ENCODE peak calls at places on chromosomes 5 and 9, in five cellular contexts. L is HepG2, V is IMR-90, U is A549, T is K562. D is an unnamed sample.

GRCh38 chr5:149285153-149285552 is 13.5 kb downstream of the AFAP1L1 start:
- DNase-seq in L (no peak), V (no peak), U (no peak), T (no peak), D (no peak)

GRCh38 chr5:1088726-1089125 is 23.1 kb downstream of the SLC12A7 start:
- DNase-seq in L (no peak), V (no peak), U (no peak), T (no peak), D (no peak)

GRCh38 chr9:16521868-16522381 is 348.5 kb downstream of the BNC2 start:
- DNase-seq in L (no peak), V (peak; percentile 94), U (no peak), T (no peak), D (no peak)

GRCh38 chr9:95450171-95451107 is 66.3 kb downstream of the PTCH1 start:
- DNase-seq in L (no peak), V (no peak), U (no peak), T (no peak), D (no peak)

GRCh38 chr5:75664933-75665332 is 52.3 kb downstream of the POC5 start:
- DNase-seq in L (no peak), V (no peak), U (no peak), T (no peak), D (no peak)

GRCh38 chr5:17216176-17216973 is 1.1 kb upstream of the BASP1 start:
- DNase-seq in L (peak; percentile 42), V (peak; percentile 76), U (peak; percentile 92), T (peak; percentile 62), D (peak; percentile 63)

GRCh38 chr9:117733465-117733864 is 29.3 kb downstream of the TLR4 start:
- DNase-seq in L (no peak), V (no peak), U (no peak), T (no peak), D (no peak)

GRCh38 chr9:136695955-136696354 is 8.7 kb upstream of the AGPAT2 start:
- DNase-seq in L (no peak), V (no peak), U (no peak), T (no peak), D (no peak)

GRCh38 chr9:120183615-120184014 is 396.4 kb downstream of the CDK5RAP2 start:
- DNase-seq in L (no peak), V (no peak), U (no peak), T (no peak), D (no peak)

GRCh38 chr5:145554399-145554798 is 280.7 kb downstream of the PRELID2 start:
- DNase-seq in L (no peak), V (peak; percentile 73), U (no peak), T (no peak), D (no peak)

GRCh38 chr9:76369583-76369982 is 24.6 kb downstream of the RFK start:
- DNase-seq in L (peak; percentile 51), V (peak; percentile 50), U (no peak), T (peak; percentile 37), D (no peak)

GRCh38 chr5:130708744-130709143 is 456.3 kb downstream of the HINT1 start:
- DNase-seq in L (no peak), V (no peak), U (no peak), T (no peak), D (no peak)

GRCh38 chr9:124079176-124079925 is 67.8 kb downstream of the LHX2 start:
- DNase-seq in L (peak; percentile 21), V (peak; percentile 66), U (peak; percentile 39), T (no peak), D (peak; percentile 17)

GRCh38 chr5:93092349-93093105 is 488.5 kb downstream of the NR2F1-AS1 start:
- DNase-seq in L (no peak), V (peak; percentile 47), U (peak; percentile 25), T (no peak), D (no peak)

GRCh38 chr9:95822583-95823431 is 52.7 kb upstream of the ERCC6L2 start:
- DNase-seq in L (no peak), V (peak; percentile 98), U (peak; percentile 41), T (no peak), D (no peak)

GRCh38 chr5:11452854-11453253 is 451.4 kb downstream of the CTNND2 start:
- DNase-seq in L (no peak), V (no peak), U (no peak), T (no peak), D (no peak)

GRCh38 chr5:78008356-78008967 is 232.3 kb upstream of the TBCA start:
- DNase-seq in L (peak; percentile 31), V (peak; percentile 58), U (peak; percentile 67), T (peak; percentile 48), D (no peak)

GRCh38 chr5:147547730-147548129 is 37.9 kb upstream of the DPYSL3 start:
- DNase-seq in L (no peak), V (peak; percentile 45), U (no peak), T (no peak), D (no peak)

GRCh38 chr5:94832685-94833084 is 214.2 kb downstream of the SLF1 start:
- DNase-seq in L (no peak), V (no peak), U (no peak), T (no peak), D (no peak)

GRCh38 chr5:151254533-151254932 is 1.5 kb downstream of the GM2A start:
- DNase-seq in L (no peak), V (no peak), U (no peak), T (no peak), D (no peak)

GRCh38 chr5:72817076-72817476 is 615 bp downstream of the TNPO1 start:
- DNase-seq in L (peak; percentile 3), V (peak; percentile 88), U (peak; percentile 52), T (peak; percentile 60), D (no peak)

DNA sequence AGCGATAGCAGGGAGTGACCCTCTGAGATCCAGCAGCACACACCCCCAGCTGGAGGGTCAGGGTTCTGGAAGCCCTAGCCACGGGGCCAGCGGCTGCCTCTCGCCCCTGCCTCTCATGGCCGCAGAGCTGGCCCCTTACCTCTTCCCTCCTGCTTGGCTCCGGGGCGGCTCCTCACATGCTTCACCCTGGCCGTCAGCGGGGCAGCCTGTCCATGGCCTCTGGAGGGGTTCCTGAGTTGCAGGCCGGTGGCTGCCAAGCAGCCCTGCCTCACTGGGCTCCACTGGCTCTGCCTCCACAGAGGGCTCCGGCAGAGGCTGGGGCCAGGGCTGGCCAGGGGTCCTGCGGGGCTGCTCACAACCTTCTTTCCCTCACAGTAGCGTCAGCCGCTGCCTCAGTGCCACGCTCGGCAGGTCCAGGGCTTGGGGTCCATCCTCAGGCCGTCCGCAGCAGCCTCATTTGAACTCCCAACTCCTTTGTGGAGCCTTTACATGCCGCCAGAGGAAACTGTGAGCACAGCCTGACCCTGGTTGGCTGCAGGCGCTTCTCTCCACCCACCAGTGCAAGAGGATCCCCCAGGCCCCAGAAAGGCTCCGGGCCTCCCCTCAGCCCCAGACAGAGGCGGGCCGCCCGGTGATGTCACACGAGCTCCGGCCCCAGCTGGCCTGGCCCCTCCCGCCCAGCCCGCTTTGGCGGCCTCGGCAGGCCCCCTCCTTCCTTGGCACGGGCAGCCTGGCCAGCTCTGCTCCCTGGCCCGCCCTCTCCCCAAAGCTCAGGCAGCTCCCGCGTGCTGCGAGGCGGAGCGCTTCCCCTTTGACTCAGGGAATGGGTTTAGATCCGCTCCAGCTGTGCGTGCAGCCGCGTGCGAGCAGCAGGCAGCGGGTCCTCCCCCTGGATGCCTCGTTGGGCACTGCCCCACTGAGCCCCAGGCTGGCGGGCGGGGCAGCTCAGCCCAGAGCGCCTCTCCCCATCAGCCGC is at the start of gene ANGPTL2:
- DNase-seq in L (peak; percentile 43), V (peak; percentile 95), U (no peak), T (no peak), D (peak; percentile 73)
- TF ChIP-seq MAFK in L (no peak), V (no peak), U (no peak), T (no peak), D (no peak)

DNA sequence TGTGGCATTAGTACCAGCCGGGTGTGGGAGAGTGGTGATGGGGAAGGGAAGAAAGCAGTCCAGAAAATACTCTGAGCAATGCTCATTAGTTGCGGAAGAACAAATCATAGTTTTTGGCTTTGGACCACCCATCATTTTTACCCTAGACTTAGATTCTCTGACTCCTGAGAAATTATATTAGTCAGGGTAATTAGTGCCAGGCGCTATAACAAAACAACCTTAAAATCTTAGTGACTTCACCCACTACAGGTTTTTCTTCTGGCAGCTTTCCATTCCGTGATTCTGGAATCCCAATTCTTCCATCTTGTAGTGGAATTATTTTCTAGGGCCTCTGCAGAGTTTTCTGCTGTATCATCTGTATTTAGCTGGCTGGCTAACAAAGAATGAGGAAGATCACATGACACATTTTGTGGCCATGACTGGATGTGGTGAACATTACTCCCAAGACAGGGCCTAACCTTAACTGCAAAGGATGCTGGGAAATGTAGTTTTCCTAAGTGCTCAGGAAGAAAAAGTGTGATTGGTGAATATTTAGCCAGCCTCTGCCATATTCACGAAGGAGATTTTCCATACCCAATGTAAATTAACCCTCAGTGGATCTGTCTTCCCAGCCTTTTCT is 373.0 kb upstream of the MEF2C start:
- DNase-seq in L (no peak), V (peak; percentile 82), U (peak; percentile 67), T (peak; percentile 74), D (no peak)
- TF ChIP-seq MAFK in L (no peak), V (peak; percentile 65), U (peak; percentile 70), T (peak; percentile 51), D (no peak)

DNA sequence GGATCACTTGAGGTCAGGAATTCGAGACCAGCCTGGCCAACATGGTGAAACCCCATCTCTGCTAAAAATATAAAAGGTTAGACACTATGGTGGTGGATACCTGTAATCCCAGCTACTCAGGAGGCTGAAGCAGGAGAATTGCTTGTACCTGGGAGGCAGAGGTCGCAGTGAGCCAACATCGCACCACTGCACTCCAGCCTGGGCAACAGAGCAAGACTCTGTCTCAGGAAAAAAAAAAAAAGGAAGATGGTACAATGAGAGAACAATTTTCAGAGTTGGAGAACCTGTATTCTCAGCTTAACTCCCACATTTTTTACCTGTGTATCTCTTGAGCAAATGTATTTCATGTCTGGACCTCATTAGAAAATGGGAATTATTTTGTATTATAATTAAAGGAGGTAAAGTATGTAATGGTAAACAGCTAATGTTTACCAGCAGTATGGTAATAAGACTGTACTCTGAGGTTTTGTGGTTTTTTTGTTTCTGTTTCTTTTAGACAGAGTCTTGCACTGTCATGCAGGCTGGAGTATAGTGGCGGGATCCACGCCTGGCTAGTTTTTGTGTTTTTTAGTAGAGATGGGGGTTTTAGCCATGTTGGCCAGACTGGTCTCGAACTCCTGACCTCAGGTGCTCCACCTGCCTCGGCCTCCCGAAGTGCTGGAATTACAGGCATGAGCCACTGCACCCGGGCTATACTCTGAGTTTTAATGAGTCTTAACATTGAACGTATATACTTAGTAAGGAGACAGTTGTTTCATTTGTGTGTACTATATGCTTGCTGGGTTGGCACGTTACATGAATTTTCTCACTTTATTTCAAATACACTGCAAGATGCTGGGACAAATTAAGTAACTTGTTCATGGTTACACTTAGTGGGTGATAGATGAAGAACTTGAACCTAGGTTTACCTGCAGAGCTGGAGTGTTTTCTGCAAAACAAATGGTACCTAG is 16.2 kb downstream of the UHRF2 start:
- DNase-seq in L (no peak), V (no peak), U (no peak), T (no peak), D (no peak)
- TF ChIP-seq MAFK in L (no peak), V (no peak), U (no peak), T (no peak), D (no peak)

DNA sequence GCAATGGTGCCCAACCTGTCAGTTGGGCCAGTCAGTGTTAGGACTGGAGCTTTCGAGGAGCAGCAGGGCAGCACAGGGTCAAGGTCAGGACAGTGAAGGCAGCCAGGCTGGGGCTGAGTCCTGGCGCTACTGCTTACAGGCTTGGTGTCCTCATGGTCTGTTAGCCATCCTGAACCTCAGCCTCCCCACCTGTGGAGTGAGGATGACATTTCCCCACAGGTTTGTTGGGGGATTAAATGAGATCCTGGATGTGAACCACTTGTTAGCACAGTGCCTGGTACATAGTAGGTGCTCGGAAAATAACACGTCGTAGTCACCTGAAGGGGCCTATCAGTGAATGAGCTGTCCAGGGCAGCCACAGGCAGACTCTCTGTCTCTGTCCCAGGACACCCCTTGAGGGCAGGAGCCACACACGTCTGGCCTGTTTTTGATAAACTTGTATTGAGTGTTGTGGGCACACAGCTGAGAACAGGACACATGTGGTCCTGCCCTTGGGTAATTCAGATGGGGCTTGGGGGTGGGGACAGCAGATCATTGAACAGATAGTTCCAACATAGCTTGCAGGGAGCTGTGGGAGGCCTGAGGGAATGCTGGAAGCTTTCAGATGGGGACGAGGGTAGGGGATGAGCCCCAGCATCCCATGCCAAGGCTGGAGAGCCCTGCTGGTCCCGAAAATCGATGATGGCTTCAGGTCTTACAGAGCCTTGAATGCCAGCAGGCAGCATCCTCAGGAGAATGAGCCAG is 69.3 kb downstream of the AMBP start:
- DNase-seq in L (no peak), V (no peak), U (no peak), T (no peak), D (no peak)
- TF ChIP-seq MAFK in L (no peak), V (no peak), U (no peak), T (no peak), D (no peak)

D was measured in H1.